ENCODE peak calls at places on chromosome 4, in nine cellular contexts. V, M, W, A, R, B, O, K and Q are unnamed samples.

GRCh38 chr4:25923745-25924144 is 9.7 kb downstream of the SMIM20 start:
- DNase-seq in V (no peak), M (no peak), W (no peak), A (no peak), R (no peak), B (no peak), O (no peak), K (no peak), Q (no peak)

GRCh38 chr4:10872833-10873517 is 188.4 kb upstream of the CLNK start:
- DNase-seq in V (no peak), M (no peak), W (no peak), A (no peak), R (peak), B (no peak), O (no peak), K (no peak), Q (no peak)

GRCh38 chr4:2931765-2932560 is 31.2 kb downstream of the NOP14 start:
- DNase-seq in V (no peak), M (peak), W (peak), A (no peak), R (peak), B (peak), O (peak), K (peak), Q (peak)

GRCh38 chr4:8373270-8373972 is 67.1 kb downstream of the ACOX3 start:
- DNase-seq in V (no peak), M (no peak), W (no peak), A (no peak), R (no peak), B (no peak), O (no peak), K (peak), Q (no peak)

GRCh38 chr4:151371045-151371605 is 37.9 kb upstream of the FHIP1A start:
- DNase-seq in V (no peak), M (no peak), W (no peak), A (no peak), R (no peak), B (no peak), O (no peak), K (no peak), Q (no peak)

GRCh38 chr4:3224971-3225850 is 23.7 kb upstream of the MSANTD1 start:
- DNase-seq in V (no peak), M (no peak), W (no peak), A (peak), R (no peak), B (no peak), O (no peak), K (peak), Q (no peak)

GRCh38 chr4:4502694-4503311 is 39.0 kb downstream of the STX18 start:
- DNase-seq in V (peak), M (no peak), W (no peak), A (no peak), R (peak), B (no peak), O (no peak), K (no peak), Q (no peak)

GRCh38 chr4:37802068-37802666 is 24.3 kb upstream of the PGM2 start:
- DNase-seq in V (peak), M (peak), W (peak), A (peak), R (no peak), B (no peak), O (peak), K (no peak), Q (peak)

DNA sequence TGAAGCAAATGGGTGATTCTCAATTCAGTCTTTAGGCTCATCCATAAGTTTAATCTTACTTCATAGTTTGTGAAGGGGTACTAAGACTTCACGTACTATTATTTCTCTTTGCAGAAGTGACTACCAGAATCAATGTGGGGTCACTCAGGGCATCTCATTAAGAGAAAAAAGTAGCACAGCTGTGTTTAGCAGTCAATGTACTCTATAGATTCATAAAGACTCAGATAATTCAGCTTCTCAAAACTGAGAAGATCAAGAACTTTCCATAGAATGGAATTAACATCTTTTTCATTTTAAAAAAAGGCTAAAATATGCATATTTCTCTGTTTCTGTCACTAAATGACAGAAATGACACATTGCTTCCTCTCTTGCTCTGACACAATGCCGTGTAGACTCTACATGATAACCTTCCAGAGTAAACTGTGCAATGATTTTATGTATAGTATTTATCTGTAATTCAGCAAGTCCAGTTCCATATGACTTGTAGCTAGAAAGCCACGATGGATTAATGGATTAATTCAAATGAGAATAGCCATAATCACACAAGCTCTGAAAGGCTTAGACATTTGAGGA is 20.3 kb upstream of the LSM6 start:
- DNase-seq in V (no peak), M (no peak), W (no peak), A (no peak), R (no peak), B (no peak), O (no peak), K (no peak), Q (no peak)
- TF ChIP-seq CTCF in V (no peak), M (no peak), W (no peak), A (no peak), R (no peak), B (no peak), O (no peak), K (no peak), Q (no peak)

GRCh38 chr4:127479031-127479622 is 153.6 kb upstream of the INTU start:
- DNase-seq in V (peak), M (no peak), W (peak), A (no peak), R (peak), B (no peak), O (no peak), K (no peak), Q (no peak)
- TF ChIP-seq CTCF in V (peak), M (peak), W (peak), A (no peak), R (peak), B (peak), O (peak), K (peak), Q (no peak)

GRCh38 chr4:88080626-88081025 is 73.2 kb downstream of the PKD2 start:
- DNase-seq in V (no peak), M (no peak), W (no peak), A (no peak), R (no peak), B (no peak), O (no peak), K (no peak), Q (no peak)
- TF ChIP-seq CTCF in V (no peak), M (no peak), W (no peak), A (no peak), R (no peak), B (no peak), O (no peak), K (no peak), Q (no peak)

GRCh38 chr4:158189409-158189808 is 16.6 kb upstream of the GASK1B start:
- DNase-seq in V (no peak), M (no peak), W (no peak), A (no peak), R (no peak), B (no peak), O (no peak), K (no peak), Q (no peak)

GRCh38 chr4:158181906-158182305 is 9.1 kb upstream of the GASK1B start:
- DNase-seq in V (no peak), M (no peak), W (no peak), A (no peak), R (no peak), B (no peak), O (no peak), K (no peak), Q (no peak)

GRCh38 chr4:158190736-158191135 is 17.9 kb upstream of the GASK1B start:
- DNase-seq in V (no peak), M (no peak), W (no peak), A (no peak), R (no peak), B (no peak), O (no peak), K (no peak), Q (no peak)

GRCh38 chr4:158182736-158183135 is 9.9 kb upstream of the GASK1B start:
- DNase-seq in V (no peak), M (no peak), W (no peak), A (no peak), R (no peak), B (no peak), O (no peak), K (peak), Q (peak)

DNA sequence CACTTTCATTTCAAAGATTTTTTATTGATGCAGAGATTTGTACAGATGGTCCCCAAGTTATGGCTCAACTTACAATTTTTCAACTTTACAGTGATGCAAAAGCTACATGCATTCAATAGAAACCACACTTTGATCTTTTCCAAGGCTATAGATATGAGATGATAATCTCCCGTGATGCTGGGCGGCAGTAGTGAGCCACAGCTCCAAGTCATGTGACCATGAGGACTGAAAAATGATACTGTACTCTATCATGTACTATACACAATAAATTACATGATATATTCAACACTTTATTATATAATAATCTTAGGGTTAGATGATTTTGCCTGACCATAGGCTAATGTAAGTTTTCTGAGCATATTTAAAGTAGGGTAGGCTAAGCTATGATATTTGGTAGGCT is 14.0 kb upstream of the GASK1B start:
- DNase-seq in V (no peak), M (no peak), W (no peak), A (no peak), R (no peak), B (no peak), O (no peak), K (no peak), Q (no peak)
- TF ChIP-seq CTCF in V (no peak), M (no peak), W (no peak), A (no peak), R (no peak), B (no peak), O (no peak), K (no peak), Q (no peak)